ENCODE peak calls at places on chromosome 13, in five cellular contexts. E, J, O, I and S are unnamed samples.

GRCh38 chr13:33933810-33934209 is 115.9 kb downstream of the RFC3 start:
- DNase-seq in E (no peak), J (no peak), O (no peak), I (no peak), S (no peak)

GRCh38 chr13:77013853-77014542 is 13.0 kb downstream of the FBXL3 start:
- DNase-seq in J (no peak), E (no peak), O (no peak), I (no peak), S (no peak)

GRCh38 chr13:61700663-61701062 is 285.0 kb upstream of the PCDH20 start:
- DNase-seq in J (no peak), E (no peak), O (no peak), I (no peak), S (no peak)

GRCh38 chr13:78540424-78540823 is 62.9 kb downstream of the POU4F1 start:
- DNase-seq in O (no peak), E (no peak), J (no peak), I (no peak), S (no peak)

GRCh38 chr13:23674795-23675640 is 104.8 kb downstream of the TNFRSF19 start:
- DNase-seq in O (no peak), I (peak), E (no peak), J (no peak), S (no peak)

GRCh38 chr13:74550039-74550438 is 415.8 kb upstream of the KLF12 start:
- DNase-seq in E (no peak), J (no peak), O (no peak), I (no peak), S (no peak)

GRCh38 chr13:59691501-59692066 is 472.1 kb downstream of the DIAPH3 start:
- DNase-seq in I (no peak), E (no peak), O (no peak), J (no peak), S (no peak)

GRCh38 chr13:51769455-51770127 is 34.4 kb downstream of the DHRS12 start:
- DNase-seq in E (no peak), J (no peak), I (no peak), O (peak), S (peak)

GRCh38 chr13:77207943-77208342 is 119.0 kb downstream of the MYCBP2 start:
- DNase-seq in I (peak), J (no peak), E (no peak), O (no peak), S (no peak)

GRCh38 chr13:110109910-110110309 is 197.0 kb downstream of the COL4A1 start:
- DNase-seq in I (peak), E (no peak), O (no peak), J (no peak), S (peak)

GRCh38 chr13:67147257-67148218 is 82.6 kb downstream of the PCDH9 start:
- DNase-seq in J (no peak), O (no peak), E (no peak), I (peak), S (peak)

GRCh38 chr13:111322001-111322915 is 1.8 kb downstream of the TEX29 start:
- DNase-seq in I (no peak), E (no peak), J (no peak), O (no peak), S (no peak)

GRCh38 chr13:63414247-63414646 is 1998.6 kb upstream of the PCDH20 start:
- DNase-seq in O (no peak), J (no peak), I (no peak), E (no peak), S (no peak)

GRCh38 chr13:38697197-38697596 is 10.3 kb downstream of the FREM2 start:
- DNase-seq in I (no peak), J (no peak), O (no peak), E (no peak), S (no peak)

GRCh38 chr13:46595136-46595917 is 42.4 kb downstream of the LRCH1 start:
- DNase-seq in O (no peak), I (peak), J (no peak), E (no peak), S (peak)

GRCh38 chr13:48214519-48215121 is 18.4 kb upstream of the ITM2B start:
- DNase-seq in J (no peak), I (no peak), E (no peak), O (no peak), S (no peak)

GRCh38 chr13:84607614-84608013 is 725.3 kb upstream of the SLITRK1 start:
- DNase-seq in O (no peak), E (no peak), I (peak), J (no peak), S (peak)

GRCh38 chr13:112910616-112911280 is 58.3 kb upstream of the MCF2L start:
- DNase-seq in I (no peak), J (no peak), E (no peak), O (no peak), S (no peak)

GRCh38 chr13:59946924-59947323 is 216.8 kb downstream of the DIAPH3 start:
- DNase-seq in I (peak), J (no peak), O (no peak), E (no peak), S (no peak)

GRCh38 chr13:103246581-103247200 is 180.5 kb upstream of the SLC10A2 start:
- DNase-seq in E (no peak), J (no peak), I (no peak), O (no peak), S (no peak)

GRCh38 chr13:25170554-25171107 is 1.5 kb downstream of the AMER2 start:
- DNase-seq in E (no peak), O (no peak), I (no peak), J (no peak), S (no peak)

GRCh38 chr13:73335938-73336337 is 277.1 kb downstream of the KLF5 start:
- DNase-seq in O (no peak), I (no peak), E (no peak), J (no peak), S (no peak)

GRCh38 chr13:60016229-60016628 is 147.5 kb downstream of the DIAPH3 start:
- DNase-seq in I (no peak), O (no peak), J (no peak), E (no peak), S (no peak)

GRCh38 chr13:53368948-53369347 is 340.3 kb downstream of the OLFM4 start:
- DNase-seq in J (no peak), I (no peak), O (no peak), E (no peak), S (peak)

GRCh38 chr13:44537238-44537637 is 38.9 kb downstream of the TSC22D1 start:
- DNase-seq in E (no peak), J (no peak), O (no peak), I (no peak), S (no peak)

GRCh38 chr13:39623466-39623865 is 20.5 kb upstream of the LHFPL6 start:
- DNase-seq in O (no peak), J (no peak), I (no peak), E (no peak), S (no peak)

GRCh38 chr13:20570540-20570939 is 3.6 kb downstream of the IFT88 start:
- DNase-seq in O (no peak), E (no peak), I (peak), J (no peak), S (no peak)

GRCh38 chr13:48686810-48687209 is 33.1 kb downstream of the CYSLTR2 start:
- DNase-seq in I (no peak), E (no peak), J (no peak), O (no peak), S (no peak)

GRCh38 chr13:106284358-106284757 is 251.1 kb downstream of the EFNB2 start:
- DNase-seq in O (no peak), I (peak), E (no peak), J (no peak), S (no peak)

GRCh38 chr13:111183959-111184684 is 69.0 kb downstream of the ARHGEF7 start:
- DNase-seq in I (no peak), O (no peak), J (no peak), E (no peak), S (peak)

GRCh38 chr13:53045110-53045509 is 16.5 kb downstream of the OLFM4 start:
- DNase-seq in J (no peak), O (peak), E (no peak), I (no peak), S (no peak)

GRCh38 chr13:66950666-66951065 is 279.5 kb downstream of the PCDH9 start:
- DNase-seq in E (no peak), I (no peak), O (no peak), J (no peak), S (no peak)

GRCh38 chr13:76886005-76886291 is 257 bp downstream of the KCTD12 start:
- DNase-seq in J (no peak), I (no peak), E (no peak), O (no peak), S (peak)